ENCODE peak calls at places on chromosome 21, in four cellular contexts. E is HCT116, U is K562, N is H1. Z is an unnamed sample. For H3K36me3, the result is how much of the 10 kb centered on the place peaks cover.

GRCh38 chr21:31509108-31510017 is 150.1 kb upstream of the SOD1 start:
- DNase-seq in E (peak), U (peak), N (no peak), Z (peak)

GRCh38 chr21:32515869-32516268 is 69.5 kb downstream of the TCP10L start:
- DNase-seq in E (no peak), U (no peak), N (no peak), Z (no peak)

GRCh38 chr21:31117046-31117916 is 79.0 kb upstream of the KRTAP19-8 start:
- DNase-seq in E (peak), U (no peak), N (no peak), Z (no peak)

GRCh38 chr21:25464275-25464674 is 143.0 kb downstream of the MRPL39 start:
- DNase-seq in E (no peak), U (no peak), N (no peak), Z (no peak)

GRCh38 chr21:24411429-24411828 is 1195.9 kb downstream of the MRPL39 start:
- DNase-seq in E (no peak), U (no peak), N (no peak), Z (no peak)

GRCh38 chr21:31173881-31174555 is 135.7 kb upstream of the KRTAP19-8 start:
- DNase-seq in E (no peak), U (no peak), N (no peak), Z (no peak)

GRCh38 chr21:17231771-17232170 is 281.1 kb upstream of the CXADR start:
- DNase-seq in E (no peak), U (no peak), N (no peak), Z (no peak)

GRCh38 chr21:25115021-25115420 is 492.3 kb downstream of the MRPL39 start:
- DNase-seq in E (no peak), U (no peak), N (no peak), Z (peak)

GRCh38 chr21:33543505-33544129 is 779 bp downstream of the SON start:
- DNase-seq in E (no peak), U (peak), N (no peak), Z (no peak)

GRCh38 chr21:44322621-44323325 is 16.4 kb downstream of the CFAP410 start:
- DNase-seq in E (no peak), U (no peak), N (no peak), Z (no peak)

GRCh38 chr21:43292041-43292865 is 123.4 kb downstream of the CRYAA start:
- DNase-seq in E (no peak), U (no peak), N (no peak), Z (no peak)

GRCh38 chr21:25569084-25569483 is 38.2 kb downstream of the MRPL39 start:
- DNase-seq in E (no peak), U (no peak), N (no peak), Z (no peak)

GRCh38 chr21:33682992-33683627 is 40.8 kb downstream of the ITSN1 start:
- DNase-seq in E (peak), U (peak), N (peak), Z (no peak)

GRCh38 chr21:31905444-31906400 is 32.9 kb downstream of the HUNK start:
- DNase-seq in E (no peak), U (no peak), N (no peak), Z (no peak)

GRCh38 chr21:22791986-22792560 is 1793.9 kb downstream of the NCAM2 start:
- DNase-seq in E (no peak), U (peak), N (no peak), Z (no peak)

GRCh38 chr21:40717008-40717407 is 129.9 kb downstream of the DSCAM start:
- DNase-seq in E (no peak), U (peak), N (no peak), Z (no peak)

GRCh38 chr21:23455676-23456075 is 2151.6 kb downstream of the MRPL39 start:
- DNase-seq in E (no peak), U (no peak), N (no peak), Z (no peak)

GRCh38 chr21:41175080-41175479 is 7.1 kb downstream of the BACE2 start:
- DNase-seq in E (no peak), U (no peak), N (no peak), Z (no peak)

GRCh38 chr21:32538147-32538792 is 47.1 kb downstream of the TCP10L start:
- DNase-seq in E (no peak), U (no peak), N (no peak), Z (no peak)

GRCh38 chr21:41187537-41188025 is 19.6 kb downstream of the BACE2 start:
- DNase-seq in E (no peak), U (no peak), N (no peak), Z (no peak)

GRCh38 chr21:39612233-39613028 is at the start of gene B3GALT5:
- DNase-seq in E (peak), U (no peak), N (peak), Z (no peak)
- TF ChIP-seq EGR1 in E (no peak), U (no peak), N (no peak), Z (no peak)

GRCh38 chr21:42191064-42191463 is 27.9 kb upstream of the ABCG1 start:
- DNase-seq in E (no peak), U (no peak), N (no peak), Z (no peak)
- H3K36me3 ChIP-seq in E (under half), U (under half), N (under half), Z (under half)

DNA sequence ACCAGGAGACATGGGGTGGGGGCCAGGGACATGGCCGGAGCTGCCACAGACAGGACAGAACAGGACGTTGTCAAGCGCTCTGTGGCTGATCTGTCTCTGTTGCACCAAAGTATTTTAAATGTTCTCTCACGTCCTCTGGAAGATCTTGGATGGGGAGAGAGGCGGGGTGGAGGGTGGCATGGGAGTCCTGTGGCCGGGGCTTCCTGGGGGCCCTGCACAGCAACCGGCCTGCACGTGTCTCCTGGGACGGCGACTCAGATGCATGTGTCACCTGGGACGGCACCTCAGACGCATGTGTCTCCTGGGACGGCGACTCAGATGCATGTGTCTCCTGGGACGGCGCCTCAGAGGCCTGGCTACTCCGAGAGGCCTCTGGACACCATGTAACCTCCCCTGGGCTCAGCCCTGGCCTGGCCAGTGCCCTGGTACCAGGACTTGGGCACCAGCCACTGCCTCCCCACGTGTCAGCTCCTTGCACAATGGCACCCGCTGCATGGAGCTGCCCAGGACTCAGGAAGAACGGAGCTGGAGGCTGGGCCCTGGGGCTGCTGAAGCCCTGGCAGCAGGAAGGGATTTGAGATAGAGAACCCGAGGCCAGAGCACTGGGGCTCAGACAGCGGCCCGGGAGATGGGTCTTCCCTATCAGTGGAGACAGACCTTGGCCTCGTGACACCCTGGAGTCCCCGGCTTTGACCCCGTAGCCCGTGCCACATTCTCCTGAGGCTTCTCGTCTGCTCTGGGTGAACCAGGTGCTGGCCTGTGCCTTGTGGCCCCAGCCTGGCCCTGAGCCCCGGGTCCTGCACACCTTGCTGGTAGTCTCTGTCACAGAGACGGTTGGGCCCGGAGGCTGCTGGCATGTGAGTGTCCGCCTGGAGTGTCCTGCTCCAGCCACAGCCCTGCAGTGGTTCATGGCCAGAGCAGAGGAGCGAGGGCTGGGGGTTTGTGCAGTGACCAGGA is 14.7 kb upstream of the SLC19A1 start:
- DNase-seq in E (no peak), U (peak), N (no peak), Z (no peak)
- TF ChIP-seq EGR1 in E (no peak), U (no peak), N (no peak), Z (no peak)

GRCh38 chr21:26949830-26950229 is 17.1 kb downstream of the ADAMTS5 start:
- DNase-seq in E (no peak), U (no peak), N (no peak), Z (no peak)
- H3K36me3 ChIP-seq in E (under half), U (under half), N (under half), Z (under half)

GRCh38 chr21:37145635-37146111 is 72.6 kb downstream of the TTC3 start:
- DNase-seq in E (peak), U (peak), N (no peak), Z (no peak)
- TF ChIP-seq EGR1 in E (no peak), U (no peak), N (no peak), Z (no peak)

GRCh38 chr21:36032647-36033406 is 27.5 kb downstream of the SETD4 start:
- DNase-seq in E (no peak), U (no peak), N (no peak), Z (no peak)

GRCh38 chr21:36039861-36040260 is 20.5 kb downstream of the SETD4 start:
- DNase-seq in E (no peak), U (no peak), N (no peak), Z (no peak)

GRCh38 chr21:36034211-36034913 is 26.0 kb downstream of the SETD4 start:
- DNase-seq in E (no peak), U (no peak), N (no peak), Z (no peak)

GRCh38 chr21:36038701-36039497 is 21.4 kb downstream of the SETD4 start:
- DNase-seq in E (no peak), U (no peak), N (no peak), Z (no peak)

DNA sequence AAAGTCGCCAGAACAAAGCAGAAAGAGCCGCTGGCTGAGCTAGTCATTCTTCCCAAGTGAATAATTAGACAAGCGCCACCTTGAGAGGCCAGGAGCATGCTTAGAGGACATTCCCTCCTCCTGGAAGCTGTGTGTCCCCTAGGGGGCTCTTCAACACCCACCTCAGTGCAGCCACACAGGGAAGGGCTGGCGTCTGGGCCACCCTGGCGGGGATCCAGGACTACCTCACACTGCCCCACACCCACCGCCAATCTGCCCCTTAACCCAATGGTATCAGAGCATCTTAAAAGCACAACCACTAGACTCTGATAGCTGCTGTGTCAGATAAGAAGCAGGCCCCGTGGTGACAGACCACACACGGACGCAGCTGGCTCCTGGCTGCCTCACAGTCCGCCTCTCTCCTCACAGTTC is 24.9 kb downstream of the SETD4 start:
- DNase-seq in E (no peak), U (peak), N (no peak), Z (no peak)
- H3K36me3 ChIP-seq in E (under half), U (half or more), N (under half), Z (under half)

DNA sequence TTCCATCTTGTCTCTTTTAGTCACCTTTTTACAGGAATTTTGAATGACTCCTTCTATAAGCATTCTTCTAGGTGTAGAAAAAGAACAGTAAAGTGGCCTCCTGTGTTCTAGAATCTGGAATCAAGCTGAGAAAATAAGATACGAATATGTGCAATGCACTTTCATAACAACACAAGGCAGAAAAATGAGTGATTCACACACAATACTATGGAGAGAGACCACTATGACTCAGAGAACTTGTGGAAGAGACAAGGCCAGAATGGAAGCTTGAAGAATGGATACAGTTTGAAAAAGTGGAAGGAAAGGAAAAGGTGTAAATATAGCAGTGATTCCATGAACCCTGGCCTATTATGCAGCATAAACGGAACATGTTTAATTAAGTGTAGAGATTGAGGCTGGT is 57.1 kb upstream of the SAMSN1 start:
- DNase-seq in E (no peak), U (peak), N (no peak), Z (no peak)
- TF ChIP-seq EGR1 in E (no peak), U (no peak), N (no peak), Z (no peak)

DNA sequence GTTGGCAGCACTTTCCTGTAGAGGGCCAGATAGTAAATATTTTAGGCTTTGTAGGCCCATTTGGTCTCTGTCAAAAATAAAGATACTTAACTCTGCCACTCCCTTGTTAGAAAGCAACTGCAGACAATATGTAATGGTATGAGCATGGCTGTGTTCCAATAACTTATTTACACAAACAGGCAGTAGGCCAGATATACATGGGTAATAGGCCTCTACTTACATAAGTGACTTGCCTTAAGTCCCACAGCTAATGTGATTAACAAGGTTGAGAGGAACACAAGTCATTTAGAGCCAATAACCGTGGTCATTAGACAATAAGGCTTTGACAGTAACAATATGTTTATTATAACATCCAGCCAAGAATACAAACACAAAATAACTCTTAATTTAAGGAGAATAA is 17.4 kb downstream of the CCT8 start:
- DNase-seq in E (no peak), U (no peak), N (no peak), Z (no peak)
- H3K36me3 ChIP-seq in E (half or more), U (half or more), N (under half), Z (under half)

GRCh38 chr21:45889961-45890360 is 91.6 kb upstream of the COL6A1 start:
- DNase-seq in E (no peak), U (no peak), N (no peak), Z (no peak)

GRCh38 chr21:45888361-45889009 is 93.1 kb upstream of the COL6A1 start:
- DNase-seq in E (no peak), U (no peak), N (no peak), Z (no peak)

GRCh38 chr21:45887788-45888187 is 93.8 kb upstream of the COL6A1 start:
- DNase-seq in E (no peak), U (no peak), N (no peak), Z (no peak)

GRCh38 chr21:45887121-45887611 is 94.4 kb upstream of the COL6A1 start:
- DNase-seq in E (no peak), U (no peak), N (no peak), Z (no peak)

DNA sequence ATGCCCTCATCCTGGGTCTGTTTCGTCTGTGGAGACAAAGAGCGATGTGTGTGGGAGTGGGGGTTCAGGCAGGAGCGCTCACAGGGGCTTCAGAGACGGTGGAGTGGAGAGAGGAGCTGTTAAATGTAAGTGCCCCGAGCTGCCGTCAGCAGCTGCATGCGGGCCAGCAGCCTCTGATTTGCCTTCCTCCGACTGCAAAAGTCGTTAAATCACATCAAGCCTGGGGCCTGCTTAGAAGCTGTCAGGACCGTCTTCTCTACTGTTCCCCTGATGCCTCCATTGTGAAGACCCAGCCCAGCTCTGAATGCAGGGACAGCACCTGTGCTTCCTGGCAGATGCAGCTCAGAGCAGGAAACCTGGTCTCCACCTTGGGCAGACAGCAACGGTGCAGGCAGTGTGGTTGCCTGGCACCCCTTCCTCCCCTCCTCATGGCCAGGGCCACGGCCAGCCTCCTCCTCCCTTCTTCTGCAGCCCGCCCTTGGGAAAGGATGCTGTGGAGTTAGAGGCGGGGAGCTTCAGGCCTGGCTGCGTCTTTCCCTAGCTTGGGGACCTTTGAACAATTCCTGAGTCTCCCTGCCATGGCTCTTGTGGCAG is 92.4 kb upstream of the COL6A1 start:
- DNase-seq in E (no peak), U (no peak), N (no peak), Z (no peak)
- TF ChIP-seq EGR1 in E (no peak), U (no peak), N (no peak), Z (no peak)

GRCh38 chr21:34822957-34823356 is 154.2 kb downstream of the CLIC6 start:
- DNase-seq in E (no peak), U (no peak), N (no peak), Z (no peak)

GRCh38 chr21:34821717-34822116 is 152.9 kb downstream of the CLIC6 start:
- DNase-seq in E (no peak), U (no peak), N (no peak), Z (no peak)

GRCh38 chr21:34820051-34820450 is 151.3 kb downstream of the CLIC6 start:
- DNase-seq in E (no peak), U (peak), N (no peak), Z (no peak)

GRCh38 chr21:34824314-34824713 is 155.5 kb downstream of the CLIC6 start:
- DNase-seq in E (no peak), U (no peak), N (no peak), Z (no peak)

GRCh38 chr21:34822209-34822608 is 153.4 kb downstream of the CLIC6 start:
- DNase-seq in E (no peak), U (no peak), N (no peak), Z (no peak)
- H3K36me3 ChIP-seq in E (under half), U (half or more), N (under half), Z (under half)